ENCODE peak calls at places on chromosomes 11 and 22, in five cellular contexts. R, U, E, S and X are unnamed samples.

GRCh38 chr11:69660001-69660500 is 15.1 kb downstream of the LTO1 start:
- DNase-seq in R (no peak), U (no peak), E (no peak), S (no peak), X (no peak)

GRCh38 chr22:40412441-40412840 is 42.0 kb downstream of the SGSM3 start:
- DNase-seq in R (no peak), U (no peak), E (no peak), S (no peak), X (no peak)

GRCh38 chr11:13277719-13278619 is at the start of gene BMAL1:
- DNase-seq in R (peak; percentile 11), U (peak; percentile 73), E (peak; percentile 44), S (peak; percentile 67), X (peak; percentile 22)

GRCh38 chr11:123654566-123655081 is at the start of gene SCN3B:
- DNase-seq in R (peak; percentile 71), U (peak; percentile 66), E (peak; percentile 63), S (peak; percentile 87), X (peak; percentile 65)

GRCh38 chr11:77471520-77472234 is 2.2 kb downstream of the PAK1 start:
- DNase-seq in R (peak; percentile 16), U (no peak), E (no peak), S (peak; percentile 60), X (no peak)

GRCh38 chr11:44950036-44950624 is 553 bp downstream of the TP53I11 start:
- DNase-seq in R (no peak), U (peak; percentile 64), E (peak; percentile 42), S (peak; percentile 52), X (no peak)

GRCh38 chr11:81237139-81237538 is 1496.5 kb downstream of the FAM181B start:
- DNase-seq in R (peak; percentile 33), U (no peak), E (no peak), S (no peak), X (no peak)

GRCh38 chr11:57491371-57492061 is 24.0 kb downstream of the SLC43A1 start:
- DNase-seq in R (peak; percentile 46), U (peak; percentile 62), E (no peak), S (peak; percentile 65), X (no peak)

GRCh38 chr11:125348141-125348651 is 147.9 kb downstream of the FEZ1 start:
- DNase-seq in R (no peak), U (no peak), E (no peak), S (no peak), X (no peak)

GRCh38 chr22:18023509-18024275 is 669 bp downstream of the MICAL3 start:
- DNase-seq in R (peak; percentile 87), U (peak; percentile 79), E (peak; percentile 80), S (peak; percentile 92), X (peak; percentile 91)

GRCh38 chr22:46010177-46010867 is 33.4 kb upstream of the WNT7B start:
- DNase-seq in R (peak; percentile 33), U (no peak), E (peak; percentile 47), S (peak; percentile 53), X (no peak)

GRCh38 chr11:122634507-122634906 is 21.0 kb upstream of the UBASH3B start:
- DNase-seq in R (no peak), U (no peak), E (peak; percentile 20), S (no peak), X (peak; percentile 20)

GRCh38 chr11:11977206-11977938 is 31.1 kb downstream of the DKK3 start:
- DNase-seq in R (peak; percentile 93), U (peak; percentile 71), E (peak; percentile 84), S (peak; percentile 80), X (no peak)

GRCh38 chr22:23282516-23282915 is 102.2 kb downstream of the BCR start:
- DNase-seq in R (no peak), U (no peak), E (no peak), S (no peak), X (no peak)
- H3K27ac ChIP-seq in R (no peak overlapping the region), U (no peak overlapping the region), E (peak overlapping the region; percentile 61), S (no peak overlapping the region), X (no peak overlapping the region)

DNA sequence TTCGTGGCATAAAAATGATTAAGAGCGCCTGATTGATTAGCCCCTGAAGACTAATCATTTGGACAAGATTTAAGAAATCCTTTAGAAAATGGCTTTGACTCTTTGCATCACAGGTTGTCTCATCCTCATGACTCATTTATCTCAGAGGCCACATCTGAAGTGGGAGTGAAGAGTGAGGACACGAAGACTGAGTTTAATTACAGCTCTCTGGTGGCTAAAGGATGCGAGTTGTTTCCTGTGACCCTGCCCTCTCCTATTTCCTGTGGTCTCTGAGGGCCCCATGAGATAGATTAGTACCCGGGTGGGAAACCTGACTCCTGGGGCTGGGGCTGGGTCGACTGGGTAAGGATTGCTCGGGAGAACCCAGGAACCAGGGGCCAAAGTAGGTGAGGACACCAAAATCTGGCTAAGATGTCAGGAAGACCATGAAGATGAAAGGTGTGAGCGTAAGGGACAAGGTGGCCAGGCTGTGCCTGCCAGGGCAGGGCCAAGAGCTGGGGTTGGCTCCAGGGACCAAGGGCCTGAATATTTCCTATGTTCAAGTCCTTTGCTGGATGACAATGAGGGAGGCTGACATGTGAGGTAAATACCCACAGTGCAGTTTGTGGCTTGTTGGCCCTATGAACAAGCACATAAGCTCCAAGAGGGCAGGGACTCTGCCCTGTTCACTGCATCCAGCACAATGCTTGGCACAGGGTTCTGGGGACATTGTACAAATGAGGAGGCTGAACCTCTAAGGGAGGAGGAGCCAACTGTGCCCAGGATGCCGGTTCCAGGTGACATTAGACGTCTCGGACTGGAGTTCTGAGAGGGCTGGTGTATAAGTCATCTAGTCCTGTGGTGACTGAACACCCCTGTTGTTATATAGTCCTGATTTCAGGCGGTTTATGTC is 3.6 kb downstream of the OTOG start:
- DNase-seq in R (no peak), U (no peak), E (no peak), S (no peak), X (no peak)
- TF ChIP-seq CTCF in R (no peak), U (no peak), E (no peak), S (no peak), X (no peak)

DNA sequence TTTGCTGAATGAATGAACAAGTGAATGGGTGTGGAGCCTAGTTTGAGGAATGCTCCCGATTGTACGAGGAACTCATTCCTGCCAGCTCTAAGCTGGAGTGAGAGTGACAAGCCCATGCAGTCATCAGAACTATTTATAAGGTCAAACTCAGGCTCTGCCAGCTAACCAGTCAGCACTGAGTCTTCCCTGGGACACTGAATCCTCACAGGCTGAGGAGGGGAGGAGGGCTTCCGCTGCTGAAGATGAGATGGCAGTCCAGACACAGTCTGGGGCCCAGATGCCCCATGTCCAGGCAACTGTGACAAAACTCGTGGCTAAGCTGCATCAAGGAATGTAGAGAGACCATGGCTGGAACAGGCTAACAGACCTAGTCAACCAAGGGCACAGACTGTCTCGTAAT is 4.0 kb downstream of the LRP4 start:
- DNase-seq in R (no peak), U (no peak), E (no peak), S (peak; percentile 78), X (peak; percentile 70)
- H3K4me1 ChIP-seq in R (peaks cover 47% of the 10 kb centered on the region), U (peaks cover 20% of the 10 kb centered on the region), E (no peaks in the 10 kb centered on the region), S (peaks cover 18% of the 10 kb centered on the region), X (peaks cover 50% of the 10 kb centered on the region)

GRCh38 chr11:128895505-128895904 is 4.3 kb downstream of the KCNJ5 start:
- DNase-seq in R (no peak), U (peak; percentile 45), E (no peak), S (no peak), X (no peak)
- H3K27ac ChIP-seq in R (peak overlapping the region; percentile 87), U (peak overlapping the region; percentile 74), E (no peak overlapping the region), S (no peak overlapping the region), X (no peak overlapping the region)

GRCh38 chr11:58905141-58905715 is 34.1 kb upstream of the GLYATL1 start:
- DNase-seq in R (peak; percentile 56), U (peak; percentile 31), E (no peak), S (peak; percentile 63), X (no peak)
- TF ChIP-seq CTCF in R (no peak), U (no peak), E (no peak), S (no peak), X (no peak)

DNA sequence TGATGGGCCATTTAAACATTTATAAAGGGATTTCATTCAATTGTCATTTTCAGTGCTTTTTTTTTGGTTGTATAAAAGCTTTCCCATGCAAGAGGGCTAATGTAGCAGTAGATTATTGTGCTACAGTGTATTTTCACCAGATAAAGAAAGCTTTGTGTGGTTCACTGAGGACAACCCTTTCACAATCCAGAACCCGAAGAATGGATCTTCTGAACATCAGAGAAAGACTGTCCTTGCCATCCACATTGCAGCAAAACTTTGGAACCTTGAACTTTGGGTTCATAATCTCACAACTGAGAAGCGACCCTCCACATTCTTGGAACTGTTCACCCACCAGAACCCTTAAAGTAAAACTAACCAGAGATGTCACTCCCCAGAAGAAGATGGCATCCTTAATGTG is 9.3 kb downstream of the APOBEC3H start:
- DNase-seq in R (no peak), U (no peak), E (no peak), S (no peak), X (no peak)
- H3K4me1 ChIP-seq in R (peaks cover 5% of the 10 kb centered on the region), U (no peaks in the 10 kb centered on the region), E (no peaks in the 10 kb centered on the region), S (no peaks in the 10 kb centered on the region), X (no peaks in the 10 kb centered on the region)

GRCh38 chr11:101127699-101128570 is 1.7 kb downstream of the PGR start:
- DNase-seq in R (no peak), U (peak; percentile 50), E (peak; percentile 29), S (peak; percentile 55), X (no peak)
- H3K27ac ChIP-seq in R (no peak overlapping the region), U (peak overlapping the region; percentile 81), E (peak overlapping the region; percentile 98), S (no peak overlapping the region), X (peak overlapping the region; percentile 58)

GRCh38 chr11:95565692-95566091 is 223.9 kb downstream of the FAM76B start:
- DNase-seq in R (no peak), U (no peak), E (no peak), S (no peak), X (no peak)
- TF ChIP-seq CTCF in R (no peak), U (no peak), E (no peak), S (no peak), X (no peak)

DNA sequence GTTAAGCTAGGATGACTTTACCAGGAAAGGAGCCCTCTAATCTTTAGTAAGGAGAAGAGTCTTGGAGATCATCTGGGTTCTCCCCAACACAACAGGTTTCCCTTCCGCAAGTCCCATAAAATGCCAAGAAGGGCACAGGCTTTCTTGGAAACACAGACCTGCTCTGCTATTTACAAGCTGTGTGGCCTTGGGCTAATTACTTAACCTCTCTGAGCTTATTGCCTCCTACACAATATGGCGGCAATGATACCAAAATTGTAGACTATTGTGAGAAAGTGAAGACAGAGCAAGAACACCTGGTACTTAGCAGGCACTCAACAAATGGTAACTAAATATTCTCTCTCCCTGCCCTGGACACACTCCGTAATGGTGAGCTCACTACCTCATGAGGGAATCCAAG is 49.1 kb downstream of the DSCAML1 start:
- DNase-seq in R (no peak), U (no peak), E (no peak), S (no peak), X (no peak)
- H3K4me1 ChIP-seq in R (no peaks in the 10 kb centered on the region), U (no peaks in the 10 kb centered on the region), E (no peaks in the 10 kb centered on the region), S (no peaks in the 10 kb centered on the region), X (no peaks in the 10 kb centered on the region)

GRCh38 chr11:112617977-112618829 is 343.0 kb upstream of the NCAM1 start:
- DNase-seq in R (no peak), U (no peak), E (no peak), S (no peak), X (no peak)
- H3K27ac ChIP-seq in R (no peak overlapping the region), U (no peak overlapping the region), E (no peak overlapping the region), S (no peak overlapping the region), X (no peak overlapping the region)